ENCODE peak calls at places on chromosome 17, in nine cellular contexts. O is IMR-90, I is NCI-H1436, H is fibroblast of the conjunctiva, F is retina, D is NCI-H510A, N is activated T-helper 1 cell treated with Interleukin-2 at 50 U/mL for 16 hours, G is upper lobe of right lung, S is RCC 7860. B is an unnamed sample.

GRCh38 chr17:2120550-2121335 is 65.8 kb downstream of the HIC1 start:
- DNase-seq in O (peak), I (no peak), H (peak), F (no peak), D (no peak), N (no peak), G (no peak), S (no peak), B (no peak)

GRCh38 chr17:61183793-61184192 is 215.8 kb upstream of the TBX2 start:
- DNase-seq in O (no peak), I (no peak), H (no peak), F (no peak), D (no peak), N (no peak), G (no peak), S (no peak), B (no peak)

GRCh38 chr17:30908717-30909420 is 2.8 kb upstream of the TEFM start:
- DNase-seq in O (no peak), I (no peak), H (no peak), F (no peak), D (no peak), N (no peak), G (no peak), S (no peak), B (no peak)

GRCh38 chr17:76444518-76445311 is 8.2 kb downstream of the UBE2O start:
- DNase-seq in O (peak), I (no peak), H (no peak), F (peak), D (no peak), N (no peak), G (no peak), S (peak), B (no peak)

GRCh38 chr17:61247438-61247837 is 152.2 kb upstream of the TBX2 start:
- DNase-seq in O (peak), I (no peak), H (peak), F (no peak), D (no peak), N (no peak), G (no peak), S (peak), B (no peak)

GRCh38 chr17:59641799-59642484 is 22.2 kb downstream of the CLTC start:
- DNase-seq in O (no peak), I (no peak), H (no peak), F (no peak), D (no peak), N (no peak), G (no peak), S (no peak), B (no peak)

GRCh38 chr17:2173005-2173404 is 118.1 kb downstream of the HIC1 start:
- DNase-seq in O (peak), I (no peak), H (no peak), F (no peak), D (no peak), N (no peak), G (no peak), S (peak), B (no peak)

GRCh38 chr17:78534492-78535284 is 42.5 kb downstream of the DNAH17 start:
- DNase-seq in O (no peak), I (no peak), H (no peak), F (no peak), D (no peak), N (no peak), G (peak), S (no peak), B (peak)

GRCh38 chr17:60392845-60393702 is 1.1 kb upstream of the USP32 start:
- DNase-seq in O (peak), I (peak), H (peak), F (no peak), D (peak), N (no peak), G (peak), S (peak), B (peak)

GRCh38 chr17:9568004-9568403 is 7.6 kb downstream of the STX8 start:
- DNase-seq in O (no peak), I (no peak), H (no peak), F (no peak), D (no peak), N (no peak), G (no peak), S (no peak), B (no peak)

GRCh38 chr17:49252148-49252682 is 21.6 kb upstream of the PHOSPHO1 start:
- DNase-seq in O (no peak), I (no peak), H (no peak), F (no peak), D (no peak), N (no peak), G (peak), S (no peak), B (no peak)

GRCh38 chr17:44901323-44901965 is 2.2 kb upstream of the EFTUD2 start:
- DNase-seq in O (peak), I (no peak), H (peak), F (no peak), D (no peak), N (no peak), G (no peak), S (no peak), B (no peak)

GRCh38 chr17:30426292-30426691 is 47.6 kb downstream of the CPD start:
- DNase-seq in O (peak), I (no peak), H (no peak), F (no peak), D (no peak), N (no peak), G (no peak), S (no peak), B (no peak)

GRCh38 chr17:81991684-81992513 is 14.5 kb downstream of the ASPSCR1 start:
- DNase-seq in O (peak), I (no peak), H (peak), F (peak), D (peak), N (no peak), G (peak), S (peak), B (no peak)

GRCh38 chr17:72123496-72123963 is 2.7 kb downstream of the SOX9 start:
- DNase-seq in O (no peak), I (no peak), H (no peak), F (no peak), D (no peak), N (no peak), G (no peak), S (no peak), B (no peak)

GRCh38 chr17:39939588-39940419 is 12.3 kb downstream of the LRRC3C start:
- DNase-seq in O (peak), I (no peak), H (peak), F (peak), D (no peak), N (no peak), G (no peak), S (peak), B (no peak)

GRCh38 chr17:28406478-28406824 is 439 bp upstream of the SLC46A1 start:
- DNase-seq in O (no peak), I (peak), H (no peak), F (no peak), D (peak), N (no peak), G (peak), S (no peak), B (peak)

GRCh38 chr17:49882434-49882833 is 34.6 kb upstream of the TAC4 start:
- DNase-seq in O (no peak), I (no peak), H (no peak), F (no peak), D (no peak), N (no peak), G (no peak), S (no peak), B (no peak)

GRCh38 chr17:30433514-30433913 is 43.7 kb upstream of the GOSR1 start:
- DNase-seq in O (peak), I (peak), H (peak), F (no peak), D (peak), N (no peak), G (no peak), S (peak), B (peak)

GRCh38 chr17:77208856-77209255 is 68.1 kb downstream of the SEC14L1 start:
- DNase-seq in O (peak), I (no peak), H (no peak), F (no peak), D (no peak), N (no peak), G (no peak), S (no peak), B (no peak)

GRCh38 chr17:2647961-2648360 is 54.5 kb downstream of the PAFAH1B1 start:
- DNase-seq in O (no peak), I (no peak), H (no peak), F (no peak), D (no peak), N (no peak), G (no peak), S (no peak), B (no peak)

GRCh38 chr17:75151893-75152292 is 2.4 kb downstream of the JPT1 start:
- DNase-seq in O (peak), I (peak), H (no peak), F (peak), D (no peak), N (no peak), G (no peak), S (no peak), B (no peak)

GRCh38 chr17:17792551-17793377 is 44.0 kb downstream of the SREBF1 start:
- DNase-seq in O (peak), I (peak), H (no peak), F (peak), D (no peak), N (peak), G (no peak), S (peak), B (no peak)

GRCh38 chr17:56881685-56882295 is 32.1 kb downstream of the TRIM25 start:
- DNase-seq in O (no peak), I (no peak), H (no peak), F (no peak), D (no peak), N (no peak), G (no peak), S (no peak), B (no peak)

GRCh38 chr17:76992911-76993310 is 124.7 kb downstream of the MGAT5B start:
- DNase-seq in O (no peak), I (no peak), H (no peak), F (no peak), D (no peak), N (no peak), G (no peak), S (no peak), B (no peak)

GRCh38 chr17:42178817-42179216 is 2.1 kb downstream of the KCNH4 start:
- DNase-seq in O (no peak), I (no peak), H (no peak), F (no peak), D (no peak), N (no peak), G (no peak), S (no peak), B (no peak)

GRCh38 chr17:79854080-79854861 is 15.0 kb upstream of the CBX4 start:
- DNase-seq in O (no peak), I (no peak), H (no peak), F (no peak), D (no peak), N (no peak), G (no peak), S (no peak), B (no peak)